ENCODE peak calls at places on chromosome X, in four cellular contexts. R is left ventricle myocardium inferior, U is psoas muscle, E is Caco-2. W is an unnamed sample. For H3K4me1, the result is how much of the 10 kb centered on the place peaks cover.

GRCh38 chrX:63809158-63809557 is 24.1 kb upstream of the ARHGEF9 start:
- DNase-seq in E (no peak), R (no peak), U (no peak), W (no peak)

GRCh38 chrX:119552508-119552907 is 12.7 kb downstream of the STEEP1 start:
- DNase-seq in E (peak), U (no peak), R (no peak), W (no peak)

GRCh38 chrX:110915120-110915519 is 119.5 kb upstream of the CHRDL1 start:
- DNase-seq in U (no peak), E (no peak), R (no peak), W (no peak)

GRCh38 chrX:139930923-139931645 is 1.8 kb downstream of the ATP11C start:
- DNase-seq in R (peak), U (peak), E (peak), W (peak)

GRCh38 chrX:49058794-49059193 is at the start of gene CCDC120:
- DNase-seq in E (peak), R (no peak), U (no peak), W (no peak)

GRCh38 chrX:146934256-146934655 is 119.7 kb upstream of the CXorf51A start:
- DNase-seq in R (no peak), E (no peak), U (no peak), W (no peak)

GRCh38 chrX:40449956-40450701 is 130.6 kb upstream of the ATP6AP2 start:
- DNase-seq in U (no peak), R (no peak), E (no peak), W (no peak)

GRCh38 chrX:114800719-114801118 is 216.7 kb downstream of the IL13RA2 start:
- DNase-seq in U (no peak), R (no peak), E (no peak), W (no peak)

GRCh38 chrX:11665144-11666040 is at the start of gene ARHGAP6:
- DNase-seq in E (no peak), U (peak), R (peak), W (no peak)

GRCh38 chrX:34656842-34657780 is at the start of gene TMEM47:
- DNase-seq in U (peak), E (peak), R (peak), W (no peak)

GRCh38 chrX:39504850-39505259 is 592.9 kb downstream of the BCOR start:
- DNase-seq in R (no peak), E (no peak), U (no peak), W (no peak)

GRCh38 chrX:133868687-133869086 is 116.7 kb downstream of the GPC3 start:
- DNase-seq in E (no peak), R (no peak), U (no peak), W (no peak)

GRCh38 chrX:4932790-4933189 is 1219.3 kb upstream of the PRKX start:
- DNase-seq in R (no peak), E (no peak), U (no peak), W (no peak)

GRCh38 chrX:18410038-18410437 is 15.4 kb upstream of the CDKL5 start:
- DNase-seq in U (no peak), E (peak), R (no peak), W (no peak)

GRCh38 chrX:16826207-16826606 is 39.9 kb downstream of the TXLNG start:
- DNase-seq in U (no peak), R (no peak), E (peak), W (peak)

GRCh38 chrX:115929480-115929879 is 241.1 kb upstream of the AGTR2 start:
- DNase-seq in U (no peak), R (no peak), E (no peak), W (no peak)

GRCh38 chrX:129755779-129756650 is 17.2 kb downstream of the XPNPEP2 start:
- DNase-seq in R (no peak), U (peak), E (no peak), W (peak)

GRCh38 chrX:40097101-40097491 is 662 bp downstream of the BCOR start:
- DNase-seq in R (no peak), U (no peak), E (no peak), W (no peak)

GRCh38 chrX:46777971-46778810 is 19.3 kb upstream of the SLC9A7 start:
- DNase-seq in R (no peak), U (no peak), E (peak), W (no peak)

GRCh38 chrX:71098951-71099506 is 3.4 kb downstream of the FOXO4 start:
- DNase-seq in U (no peak), E (no peak), R (no peak), W (no peak)

GRCh38 chrX:71100581-71101505 is 5.2 kb downstream of the FOXO4 start:
- DNase-seq in E (peak), U (no peak), R (no peak), W (no peak)

GRCh38 chrX:71102292-71102691 is 4.2 kb downstream of the CXorf65 start:
- DNase-seq in R (no peak), U (no peak), E (no peak), W (no peak)

GRCh38 chrX:71098302-71098701 is 2.7 kb downstream of the FOXO4 start:
- DNase-seq in R (peak), U (peak), E (peak), W (peak)

DNA sequence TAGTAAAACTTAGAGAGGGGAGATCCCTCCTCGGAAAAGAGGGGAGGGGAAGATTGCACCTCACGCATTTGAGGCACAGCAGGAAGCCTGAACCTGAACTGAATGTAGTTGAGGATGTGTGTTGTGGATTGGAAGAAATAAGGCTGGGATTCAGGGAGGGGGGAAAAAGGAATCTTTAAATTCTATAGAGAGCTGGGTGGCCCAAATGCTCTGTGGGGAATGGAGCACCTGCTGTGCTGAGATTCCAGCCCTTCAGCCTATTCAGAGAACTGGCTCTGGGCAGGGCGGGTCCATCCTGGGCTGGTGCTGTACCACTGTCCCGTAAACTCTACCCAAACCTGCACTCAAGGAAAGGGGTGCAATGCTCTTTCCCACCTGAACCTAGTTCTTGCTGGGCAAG is 4.1 kb downstream of the FOXO4 start:
- DNase-seq in E (no peak), R (no peak), U (no peak), W (no peak)
- H3K4me3 ChIP-seq in E (no peak), R (no peak), U (no peak), W (no peak)

GRCh38 chrX:19848110-19848509 is 39.3 kb downstream of the SH3KBP1 start:
- DNase-seq in R (no peak), E (no peak), U (no peak), W (no peak)
- H3K4me1 ChIP-seq in R (under half), E (under half), U (under half), W (half or more)

GRCh38 chrX:106899276-106899675 is 3.9 kb downstream of the RIPPLY1 start:
- DNase-seq in U (no peak), E (no peak), R (no peak), W (no peak)
- H3K4me3 ChIP-seq in U (no peak), E (no peak), R (no peak), W (no peak)

DNA sequence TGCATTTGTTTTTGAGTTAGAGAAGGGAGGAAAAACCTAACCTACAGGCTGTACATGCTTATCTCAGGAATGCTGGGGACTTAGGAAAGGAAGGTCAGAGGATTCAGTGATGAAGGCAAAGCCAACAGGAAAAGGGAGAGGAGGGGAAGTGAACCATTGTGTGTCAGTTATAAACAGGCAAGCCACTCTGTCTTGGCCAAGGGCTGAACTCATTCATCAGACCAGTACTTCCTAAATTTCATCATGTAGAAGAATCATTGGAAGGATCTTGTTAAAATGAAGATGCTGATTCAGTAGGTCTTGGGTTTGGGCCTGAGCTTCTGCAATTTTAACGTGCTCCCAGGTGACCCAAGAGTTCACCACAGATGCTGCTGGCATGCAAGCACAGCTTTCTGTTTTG is 8.4 kb downstream of the SRPX start:
- DNase-seq in E (no peak), R (no peak), U (no peak), W (no peak)
- H3K4me1 ChIP-seq in E (under half), R (under half), U (under half), W (under half)

DNA sequence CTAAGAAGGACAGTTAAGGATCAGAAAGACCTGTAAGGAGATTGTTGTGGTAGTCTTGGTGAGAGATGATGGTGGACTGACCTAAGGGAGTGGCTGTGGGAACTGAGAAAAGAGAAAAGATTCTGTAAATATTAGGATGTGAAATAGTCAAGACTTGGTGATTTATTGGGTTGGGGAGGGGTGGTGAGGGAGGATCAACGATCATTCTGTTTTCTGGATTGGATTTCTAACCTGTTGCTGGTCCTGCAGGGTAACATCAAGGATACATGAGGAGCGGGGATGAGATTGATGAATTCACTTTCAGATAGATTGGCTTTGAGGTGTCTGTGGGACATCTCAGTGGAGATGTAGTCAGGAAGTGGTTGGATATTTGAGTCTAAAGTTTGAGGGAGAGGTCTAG is 1.4 kb downstream of the PIN4 start:
- DNase-seq in U (no peak), E (no peak), R (no peak), W (no peak)
- H3K4me3 ChIP-seq in U (peak), E (peak), R (peak), W (peak)

DNA sequence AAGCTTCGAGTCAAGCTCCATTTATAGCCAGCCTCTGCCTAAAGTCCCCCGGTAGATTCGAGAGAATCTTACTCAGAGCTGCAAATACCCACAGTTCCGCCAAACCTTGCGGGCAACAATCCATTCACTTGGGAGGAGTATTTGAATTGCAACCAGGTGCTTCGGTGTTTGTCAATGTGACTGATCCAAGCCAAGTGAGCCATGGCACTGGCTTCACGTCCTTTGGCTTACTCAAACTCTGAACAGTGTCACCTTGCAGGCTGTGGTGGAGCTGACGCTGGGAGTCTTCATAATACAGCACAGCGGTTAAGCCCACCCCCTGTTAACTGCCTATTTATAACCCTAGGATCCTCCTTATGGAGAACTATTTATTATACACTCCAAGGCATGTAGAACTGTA is 11.2 kb downstream of the CD40LG start:
- DNase-seq in R (no peak), E (no peak), U (no peak), W (no peak)
- H3K4me1 ChIP-seq in R (under half), E (under half), U (under half), W (under half)

GRCh38 chrX:70253377-70254062 is 6.5 kb downstream of the P2RY4 start:
- DNase-seq in E (no peak), R (no peak), U (no peak), W (no peak)
- H3K4me3 ChIP-seq in E (no peak), R (no peak), U (no peak), W (no peak)